ENCODE peak calls at places on chromosomes 7 and 10, in ten cellular contexts. S is tibial nerve, J is thoracic aorta, Z is Karpas-422, H is uterus, N is GM23248, P is Peyer's patch, T is breast epithelium, Q is esophagus muscularis mucosa, O is PC-9. C is an unnamed sample.
A peak's percentile ranks its signal among the peaks of the same experiment; 100 is the strongest.

GRCh38 chr7:42115795-42116194 is 121.2 kb downstream of the GLI3 start:
- DNase-seq in T (no peak), Z (no peak), J (no peak), S (no peak), Q (no peak), P (no peak), O (no peak), H (no peak), N (no peak), C (no peak)

GRCh38 chr10:97463363-97464132 is 17.6 kb downstream of the ZDHHC16 start:
- DNase-seq in O (peak; percentile 71), J (no peak), Z (peak; percentile 66), N (peak; percentile 79), S (peak; percentile 66), P (no peak), T (no peak), H (peak; percentile 36), Q (no peak), C (no peak)

GRCh38 chr7:157973971-157974677 is 613.5 kb downstream of the PTPRN2 start:
- DNase-seq in T (no peak), S (no peak), N (peak; percentile 5), P (no peak), Q (no peak), Z (no peak), J (no peak), H (no peak), O (no peak), C (no peak)

GRCh38 chr10:80501913-80502521 is 35.7 kb upstream of the SH2D4B start:
- DNase-seq in T (no peak), Q (no peak), P (no peak), Z (no peak), N (no peak), O (peak; percentile 87), S (no peak), H (no peak), J (no peak), C (no peak)

GRCh38 chr10:122029503-122030199 is 40.7 kb downstream of the TACC2 start:
- DNase-seq in S (no peak), T (no peak), O (no peak), Z (no peak), P (no peak), J (no peak), Q (no peak), N (peak; percentile 14), H (no peak), C (no peak)

GRCh38 chr10:89391882-89392756 is at the start of gene IFIT1:
- DNase-seq in Z (no peak), T (peak; percentile 38), O (peak; percentile 60), S (peak; percentile 73), H (peak; percentile 82), P (peak; percentile 52), Q (peak; percentile 91), N (peak; percentile 91), J (peak; percentile 31), C (no peak)

GRCh38 chr10:15360566-15360965 is 10.5 kb downstream of the FAM171A1 start:
- DNase-seq in H (no peak), Q (no peak), N (no peak), T (no peak), P (no peak), O (no peak), J (no peak), Z (no peak), S (no peak), C (no peak)

GRCh38 chr10:35585903-35586535 is 19.1 kb upstream of the GJD4 start:
- DNase-seq in O (no peak), J (no peak), N (no peak), T (no peak), H (no peak), Q (no peak), P (no peak), S (no peak), Z (no peak), C (no peak)

GRCh38 chr7:133275441-133276105 is 22.7 kb downstream of the EXOC4 start:
- DNase-seq in P (no peak), J (no peak), Q (no peak), S (no peak), Z (no peak), N (peak; percentile 15), T (no peak), O (no peak), H (no peak), C (no peak)

GRCh38 chr10:131577786-131578471 is 266.4 kb upstream of the TCERG1L start:
- DNase-seq in N (no peak), Z (no peak), T (peak; percentile 3), Q (no peak), J (no peak), P (peak; percentile 2), O (no peak), H (no peak), S (no peak), C (no peak)

GRCh38 chr10:80473692-80474596 is 19.8 kb downstream of the TSPAN14 start:
- DNase-seq in J (no peak), H (no peak), Z (no peak), N (no peak), T (no peak), P (no peak), S (no peak), O (no peak), Q (no peak), C (no peak)

GRCh38 chr7:130894146-130895005 is 160.4 kb upstream of the KLF14 start:
- DNase-seq in H (peak; percentile 85), S (peak; percentile 66), N (peak; percentile 84), Z (no peak), J (no peak), Q (no peak), T (peak; percentile 76), O (peak; percentile 92), P (no peak), C (no peak)

GRCh38 chr10:97821308-97822038 is 28.2 kb upstream of the GOLGA7B start:
- DNase-seq in P (no peak), J (no peak), Q (no peak), Z (no peak), S (no peak), H (no peak), T (peak; percentile 50), N (no peak), O (no peak), C (no peak)

GRCh38 chr10:31952066-31952465 is 23.4 kb upstream of the ARHGAP12 start:
- DNase-seq in S (no peak), T (no peak), Z (no peak), J (no peak), O (no peak), P (no peak), Q (no peak), H (no peak), N (no peak), C (no peak)

GRCh38 chr7:150990416-150991186 is at the start of gene NOS3:
- DNase-seq in J (no peak), Q (no peak), H (no peak), P (no peak), T (no peak), S (no peak), Z (no peak), N (peak; percentile 28), O (peak; percentile 58), C (no peak)

GRCh38 chr10:80357000-80357803 is 621 bp downstream of the DYDC2 start:
- DNase-seq in H (no peak), N (no peak), J (no peak), O (no peak), Q (no peak), T (no peak), S (no peak), P (no peak), Z (no peak), C (no peak)

GRCh38 chr10:6409982-6410694 is 169.9 kb downstream of the PRKCQ start:
- DNase-seq in P (peak; percentile 27), J (no peak), Q (no peak), N (peak; percentile 78), H (no peak), T (peak; percentile 27), S (no peak), Z (no peak), O (peak; percentile 51), C (no peak)
- H3K27ac ChIP-seq in P (peak overlapping the region; percentile 56), J (no peak overlapping the region), Q (peak overlapping the region; percentile 66), N (no peak overlapping the region), H (no peak overlapping the region), T (peak overlapping the region; percentile 79), S (peak overlapping the region; percentile 17), Z (no peak overlapping the region), O (no peak overlapping the region), C (no peak overlapping the region)

GRCh38 chr10:114665873-114666272 is 7.8 kb upstream of the ABLIM1 start:
- DNase-seq in P (no peak), O (no peak), N (no peak), Q (no peak), H (no peak), J (no peak), S (no peak), Z (no peak), T (no peak), C (no peak)
- H3K27ac ChIP-seq in P (no peak overlapping the region), O (no peak overlapping the region), N (no peak overlapping the region), Q (no peak overlapping the region), H (no peak overlapping the region), J (no peak overlapping the region), S (no peak overlapping the region), Z (no peak overlapping the region), T (peak overlapping the region; percentile 27), C (no peak overlapping the region)

DNA sequence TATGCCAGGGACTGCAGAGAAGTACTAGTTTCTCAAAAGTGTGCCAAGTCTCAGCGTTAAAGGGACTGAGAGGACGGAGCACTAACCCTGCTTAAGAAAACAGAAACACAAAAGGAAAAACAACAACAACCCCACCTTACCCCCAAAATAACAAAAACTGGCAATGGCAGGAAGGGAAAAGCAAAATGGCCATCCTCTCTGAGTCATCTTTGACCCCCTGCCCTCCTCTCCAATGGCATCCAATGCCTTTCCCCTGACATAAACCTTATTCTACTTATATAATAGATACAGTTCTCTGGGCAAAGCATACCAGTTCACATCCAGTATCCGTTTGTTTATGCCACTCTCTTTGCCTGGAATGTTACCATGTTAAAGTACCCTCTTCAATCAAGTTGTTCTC is 1.6 kb downstream of the POLR1F start:
- DNase-seq in P (no peak), S (no peak), Q (no peak), H (no peak), J (no peak), O (peak; percentile 41), T (no peak), N (peak; percentile 29), Z (no peak), C (no peak)
- H3K27ac ChIP-seq in P (no peak overlapping the region), S (no peak overlapping the region), Q (no peak overlapping the region), H (no peak overlapping the region), J (no peak overlapping the region), O (no peak overlapping the region), T (no peak overlapping the region), N (no peak overlapping the region), Z (no peak overlapping the region), C (no peak overlapping the region)

DNA sequence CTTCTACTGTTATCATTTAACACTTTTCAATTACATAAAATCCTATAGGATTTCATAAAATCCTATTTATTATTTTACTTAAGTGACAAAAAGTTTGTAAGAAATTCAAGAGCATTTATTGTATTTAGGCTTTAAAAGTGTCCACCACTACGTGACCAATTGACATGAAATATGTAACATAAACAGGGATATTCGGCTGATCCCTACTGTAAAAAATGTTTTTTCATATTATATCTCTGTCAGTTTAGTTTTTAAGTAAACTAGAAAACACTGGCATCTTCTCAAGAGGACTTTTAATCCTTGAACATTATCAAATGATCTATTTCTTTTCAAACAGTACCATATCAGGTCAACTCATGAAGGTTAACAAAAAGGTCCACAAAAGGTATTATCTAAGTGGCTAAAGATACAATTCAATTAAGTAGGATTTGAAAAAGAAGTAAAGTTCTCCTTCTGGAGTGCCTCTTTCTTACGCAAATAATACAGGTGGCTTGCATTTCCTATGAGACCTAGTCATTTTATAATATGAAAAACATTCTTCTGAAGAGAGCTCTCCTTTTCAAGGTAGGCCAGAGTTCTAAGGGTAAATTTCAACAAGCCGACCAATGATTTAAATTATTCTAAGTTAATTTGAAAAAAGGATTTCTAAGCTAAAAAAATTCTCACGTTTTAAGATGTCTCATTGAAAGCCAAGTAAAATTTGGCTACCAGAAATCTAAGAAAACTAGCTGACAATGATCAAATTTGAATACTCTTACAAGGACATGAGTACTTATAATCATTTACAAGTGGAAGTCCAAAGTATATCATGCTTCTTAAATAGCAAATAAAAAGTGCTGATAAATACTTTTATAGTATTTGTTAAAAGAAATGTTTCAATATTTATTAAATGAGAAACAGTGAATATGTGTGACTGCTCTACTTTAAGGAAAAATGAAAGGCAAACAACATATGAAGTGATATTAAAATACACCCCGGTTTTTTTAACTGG is 133.5 kb downstream of the NRBF2 start:
- DNase-seq in Q (no peak), P (no peak), T (no peak), Z (peak; percentile 90), N (peak; percentile 21), O (no peak), H (no peak), S (no peak), J (no peak), C (no peak)
- H3K27ac ChIP-seq in Q (peak overlapping the region; percentile 81), P (peak overlapping the region; percentile 96), T (peak overlapping the region; percentile 74), Z (peak overlapping the region; percentile 99), N (peak overlapping the region; percentile 99), O (peak overlapping the region; percentile 96), H (peak overlapping the region; percentile 90), S (peak overlapping the region; percentile 85), J (peak overlapping the region; percentile 82), C (peak overlapping the region; percentile 48)

C was measured in caudate nucleus.